ENCODE peak calls at places on chromosome X, in five cellular contexts. One of them, this sample, is unnamed.

GRCh38 chrX:103730147-103730546 is 19.4 kb downstream of the TMEM31 start:
- DNase-seq in body of pancreas: no peak
- DNase-seq in stimulated activated CD4-positive, alpha-beta T cell treated with anti-CD3 and anti-CD28 coated beads, Interleukin-2, amount 100 ng/mL, for 24 hours: no peak
- DNase-seq in hepatocyte: no peak
- DNase-seq in heart right ventricle: no peak
- DNase-seq in this sample: no peak

GRCh38 chrX:48695925-48696300 is 621 bp upstream of the SUV39H1 start:
- DNase-seq in body of pancreas: no peak
- DNase-seq in stimulated activated CD4-positive, alpha-beta T cell treated with anti-CD3 and anti-CD28 coated beads, Interleukin-2, amount 100 ng/mL, for 24 hours: no peak
- DNase-seq in hepatocyte: no peak
- DNase-seq in heart right ventricle: no peak
- DNase-seq in this sample: no peak

GRCh38 chrX:7147431-7147977 is at the start of gene STS:
- DNase-seq in body of pancreas: peak; percentile 51
- DNase-seq in stimulated activated CD4-positive, alpha-beta T cell treated with anti-CD3 and anti-CD28 coated beads, Interleukin-2, amount 100 ng/mL, for 24 hours: peak; percentile 25
- DNase-seq in hepatocyte: peak; percentile 59
- DNase-seq in heart right ventricle: peak; percentile 54
- DNase-seq in this sample: no peak

GRCh38 chrX:40207626-40208025 is 109.9 kb upstream of the BCOR start:
- DNase-seq in body of pancreas: no peak
- DNase-seq in stimulated activated CD4-positive, alpha-beta T cell treated with anti-CD3 and anti-CD28 coated beads, Interleukin-2, amount 100 ng/mL, for 24 hours: peak; percentile 20
- DNase-seq in hepatocyte: no peak
- DNase-seq in heart right ventricle: no peak
- DNase-seq in this sample: no peak

GRCh38 chrX:23509256-23509655 is 158.0 kb upstream of the PRDX4 start:
- DNase-seq in body of pancreas: no peak
- DNase-seq in stimulated activated CD4-positive, alpha-beta T cell treated with anti-CD3 and anti-CD28 coated beads, Interleukin-2, amount 100 ng/mL, for 24 hours: no peak
- DNase-seq in hepatocyte: no peak
- DNase-seq in heart right ventricle: no peak
- DNase-seq in this sample: no peak

GRCh38 chrX:130704053-130705038 is 198.7 kb downstream of the ENOX2 start:
- DNase-seq in body of pancreas: peak; percentile 11
- DNase-seq in stimulated activated CD4-positive, alpha-beta T cell treated with anti-CD3 and anti-CD28 coated beads, Interleukin-2, amount 100 ng/mL, for 24 hours: no peak
- DNase-seq in hepatocyte: peak; percentile 12
- DNase-seq in heart right ventricle: no peak
- DNase-seq in this sample: no peak

GRCh38 chrX:38959736-38960534 is 158.7 kb downstream of the MID1IP1 start:
- DNase-seq in body of pancreas: no peak
- DNase-seq in stimulated activated CD4-positive, alpha-beta T cell treated with anti-CD3 and anti-CD28 coated beads, Interleukin-2, amount 100 ng/mL, for 24 hours: no peak
- DNase-seq in hepatocyte: no peak
- DNase-seq in heart right ventricle: no peak
- DNase-seq in this sample: no peak

GRCh38 chrX:21734175-21734574 is 23.7 kb downstream of the SMPX start:
- DNase-seq in body of pancreas: no peak
- DNase-seq in stimulated activated CD4-positive, alpha-beta T cell treated with anti-CD3 and anti-CD28 coated beads, Interleukin-2, amount 100 ng/mL, for 24 hours: no peak
- DNase-seq in hepatocyte: peak; percentile 26
- DNase-seq in heart right ventricle: no peak
- DNase-seq in this sample: peak; percentile 65

GRCh38 chrX:37755073-37755472 is 24.8 kb upstream of the CYBB start:
- DNase-seq in body of pancreas: no peak
- DNase-seq in stimulated activated CD4-positive, alpha-beta T cell treated with anti-CD3 and anti-CD28 coated beads, Interleukin-2, amount 100 ng/mL, for 24 hours: no peak
- DNase-seq in hepatocyte: no peak
- DNase-seq in heart right ventricle: no peak
- DNase-seq in this sample: no peak

GRCh38 chrX:49042581-49043219 is 457 bp downstream of the TFE3 start:
- DNase-seq in body of pancreas: no peak
- DNase-seq in stimulated activated CD4-positive, alpha-beta T cell treated with anti-CD3 and anti-CD28 coated beads, Interleukin-2, amount 100 ng/mL, for 24 hours: peak; percentile 20
- DNase-seq in hepatocyte: no peak
- DNase-seq in heart right ventricle: no peak
- DNase-seq in this sample: no peak

GRCh38 chrX:136250191-136251041 is 784 bp downstream of the MAP7D3 start:
- DNase-seq in body of pancreas: no peak
- DNase-seq in stimulated activated CD4-positive, alpha-beta T cell treated with anti-CD3 and anti-CD28 coated beads, Interleukin-2, amount 100 ng/mL, for 24 hours: peak; percentile 49
- DNase-seq in hepatocyte: peak; percentile 10
- DNase-seq in heart right ventricle: no peak
- DNase-seq in this sample: no peak

GRCh38 chrX:7706032-7706431 is 136.9 kb upstream of the VCX start:
- DNase-seq in body of pancreas: no peak
- DNase-seq in stimulated activated CD4-positive, alpha-beta T cell treated with anti-CD3 and anti-CD28 coated beads, Interleukin-2, amount 100 ng/mL, for 24 hours: no peak
- DNase-seq in hepatocyte: no peak
- DNase-seq in heart right ventricle: no peak
- DNase-seq in this sample: no peak

GRCh38 chrX:129773649-129774458 is 5.9 kb upstream of the SASH3 start:
- DNase-seq in body of pancreas: no peak
- DNase-seq in stimulated activated CD4-positive, alpha-beta T cell treated with anti-CD3 and anti-CD28 coated beads, Interleukin-2, amount 100 ng/mL, for 24 hours: no peak
- DNase-seq in hepatocyte: peak; percentile 71
- DNase-seq in heart right ventricle: no peak
- DNase-seq in this sample: no peak

GRCh38 chrX:71298119-71298518 is 3.4 kb upstream of the ITGB1BP2 start:
- DNase-seq in body of pancreas: no peak
- DNase-seq in stimulated activated CD4-positive, alpha-beta T cell treated with anti-CD3 and anti-CD28 coated beads, Interleukin-2, amount 100 ng/mL, for 24 hours: no peak
- DNase-seq in hepatocyte: no peak
- DNase-seq in heart right ventricle: no peak
- DNase-seq in this sample: no peak

GRCh38 chrX:154546354-154547244 is at the start of gene G6PD:
- DNase-seq in body of pancreas: peak; percentile 78
- DNase-seq in stimulated activated CD4-positive, alpha-beta T cell treated with anti-CD3 and anti-CD28 coated beads, Interleukin-2, amount 100 ng/mL, for 24 hours: peak; percentile 79
- DNase-seq in hepatocyte: peak; percentile 84
- DNase-seq in heart right ventricle: peak; percentile 80
- DNase-seq in this sample: no peak

GRCh38 chrX:33001107-33001506 is 210.2 kb downstream of the DMD start:
- DNase-seq in body of pancreas: no peak
- DNase-seq in stimulated activated CD4-positive, alpha-beta T cell treated with anti-CD3 and anti-CD28 coated beads, Interleukin-2, amount 100 ng/mL, for 24 hours: no peak
- DNase-seq in hepatocyte: no peak
- DNase-seq in heart right ventricle: no peak
- DNase-seq in this sample: no peak

GRCh38 chrX:65196758-65197371 is 220.6 kb upstream of the ZC4H2 start:
- DNase-seq in body of pancreas: peak; percentile 35
- DNase-seq in stimulated activated CD4-positive, alpha-beta T cell treated with anti-CD3 and anti-CD28 coated beads, Interleukin-2, amount 100 ng/mL, for 24 hours: no peak
- DNase-seq in hepatocyte: peak; percentile 71
- DNase-seq in heart right ventricle: no peak
- DNase-seq in this sample: no peak

GRCh38 chrX:114962209-114962608 is 55.2 kb downstream of the IL13RA2 start:
- DNase-seq in body of pancreas: no peak
- DNase-seq in stimulated activated CD4-positive, alpha-beta T cell treated with anti-CD3 and anti-CD28 coated beads, Interleukin-2, amount 100 ng/mL, for 24 hours: no peak
- DNase-seq in hepatocyte: no peak
- DNase-seq in heart right ventricle: no peak
- DNase-seq in this sample: no peak

GRCh38 chrX:150663061-150663460 is 30.1 kb upstream of the MTMR1 start:
- DNase-seq in body of pancreas: no peak
- DNase-seq in stimulated activated CD4-positive, alpha-beta T cell treated with anti-CD3 and anti-CD28 coated beads, Interleukin-2, amount 100 ng/mL, for 24 hours: no peak
- DNase-seq in hepatocyte: no peak
- DNase-seq in heart right ventricle: no peak
- DNase-seq in this sample: no peak

GRCh38 chrX:103779156-103779555 is 2.5 kb downstream of the PLP1 start:
- DNase-seq in body of pancreas: no peak
- DNase-seq in stimulated activated CD4-positive, alpha-beta T cell treated with anti-CD3 and anti-CD28 coated beads, Interleukin-2, amount 100 ng/mL, for 24 hours: no peak
- DNase-seq in hepatocyte: no peak
- DNase-seq in heart right ventricle: no peak
- DNase-seq in this sample: no peak

GRCh38 chrX:39439910-39440733 is 638.9 kb downstream of the MID1IP1 start:
- DNase-seq in body of pancreas: no peak
- DNase-seq in stimulated activated CD4-positive, alpha-beta T cell treated with anti-CD3 and anti-CD28 coated beads, Interleukin-2, amount 100 ng/mL, for 24 hours: no peak
- DNase-seq in hepatocyte: no peak
- DNase-seq in heart right ventricle: no peak
- DNase-seq in this sample: no peak

GRCh38 chrX:10548681-10549080 is 71.7 kb downstream of the MID1 start:
- DNase-seq in body of pancreas: no peak
- DNase-seq in stimulated activated CD4-positive, alpha-beta T cell treated with anti-CD3 and anti-CD28 coated beads, Interleukin-2, amount 100 ng/mL, for 24 hours: no peak
- DNase-seq in hepatocyte: no peak
- DNase-seq in heart right ventricle: no peak
- DNase-seq in this sample: no peak

This sample was measured in LNCaP clone FGC.